ENCODE peak calls at places on chromosome 16, in seven cellular contexts. One of them, this sample, is unnamed.

GRCh38 chr16:48972236-48972635 is 309.4 kb downstream of the CBLN1 start:
- DNase-seq in GM12878: no peak
- DNase-seq in pancreas: no peak
- DNase-seq in iPS DF 6.9: no peak
- DNase-seq in CD8-positive, alpha-beta T cell: no peak
- DNase-seq in neuronal stem cell: no peak
- DNase-seq in thoracic aorta: no peak
- DNase-seq in this sample: no peak

GRCh38 chr16:53506254-53506653 is 3.2 kb upstream of the AKTIP start:
- DNase-seq in GM12878: no peak
- DNase-seq in pancreas: no peak
- DNase-seq in iPS DF 6.9: no peak
- DNase-seq in CD8-positive, alpha-beta T cell: no peak
- DNase-seq in neuronal stem cell: no peak
- DNase-seq in thoracic aorta: no peak
- DNase-seq in this sample: no peak

GRCh38 chr16:85898521-85899442 is at the start of gene IRF8:
- DNase-seq in GM12878: peak; percentile 59
- DNase-seq in pancreas: peak; percentile 70
- DNase-seq in iPS DF 6.9: no peak
- DNase-seq in CD8-positive, alpha-beta T cell: peak; percentile 54
- DNase-seq in neuronal stem cell: peak; percentile 81
- DNase-seq in thoracic aorta: no peak
- DNase-seq in this sample: peak; percentile 91

GRCh38 chr16:526181-527014 is 1.1 kb upstream of the CAPN15 start:
- DNase-seq in GM12878: no peak
- DNase-seq in pancreas: peak; percentile 56
- DNase-seq in iPS DF 6.9: no peak
- DNase-seq in CD8-positive, alpha-beta T cell: no peak
- DNase-seq in neuronal stem cell: no peak
- DNase-seq in thoracic aorta: no peak
- DNase-seq in this sample: peak; percentile 67

GRCh38 chr16:89770367-89770766 is 46.1 kb downstream of the FANCA start:
- DNase-seq in GM12878: no peak
- DNase-seq in pancreas: no peak
- DNase-seq in iPS DF 6.9: no peak
- DNase-seq in CD8-positive, alpha-beta T cell: no peak
- DNase-seq in neuronal stem cell: no peak
- DNase-seq in thoracic aorta: no peak
- DNase-seq in this sample: no peak

GRCh38 chr16:47258874-47259461 is 115.2 kb upstream of the NETO2 start:
- DNase-seq in GM12878: peak; percentile 5
- DNase-seq in pancreas: no peak
- DNase-seq in iPS DF 6.9: peak; percentile 9
- DNase-seq in CD8-positive, alpha-beta T cell: no peak
- DNase-seq in neuronal stem cell: no peak
- DNase-seq in thoracic aorta: no peak
- DNase-seq in this sample: peak; percentile 36

GRCh38 chr16:73196670-73197069 is 148.7 kb upstream of the ZFHX3 start:
- DNase-seq in GM12878: peak; percentile 24
- DNase-seq in pancreas: peak; percentile 52
- DNase-seq in iPS DF 6.9: peak; percentile 43
- DNase-seq in CD8-positive, alpha-beta T cell: no peak
- DNase-seq in neuronal stem cell: peak; percentile 51
- DNase-seq in thoracic aorta: peak; percentile 45
- DNase-seq in this sample: peak; percentile 73

GRCh38 chr16:47366228-47366627 is 94.6 kb downstream of the ITFG1 start:
- DNase-seq in GM12878: no peak
- DNase-seq in pancreas: no peak
- DNase-seq in iPS DF 6.9: no peak
- DNase-seq in CD8-positive, alpha-beta T cell: no peak
- DNase-seq in neuronal stem cell: no peak
- DNase-seq in thoracic aorta: no peak
- DNase-seq in this sample: no peak

GRCh38 chr16:64211306-64211705 is 910.6 kb downstream of the CDH11 start:
- DNase-seq in GM12878: no peak
- DNase-seq in pancreas: no peak
- DNase-seq in iPS DF 6.9: no peak
- DNase-seq in CD8-positive, alpha-beta T cell: no peak
- DNase-seq in neuronal stem cell: no peak
- DNase-seq in thoracic aorta: no peak
- DNase-seq in this sample: no peak

GRCh38 chr16:81445143-81445922 is 725 bp downstream of the CMIP start:
- DNase-seq in GM12878: no peak
- DNase-seq in pancreas: peak; percentile 59
- DNase-seq in iPS DF 6.9: no peak
- DNase-seq in CD8-positive, alpha-beta T cell: no peak
- DNase-seq in neuronal stem cell: no peak
- DNase-seq in thoracic aorta: no peak
- DNase-seq in this sample: peak; percentile 66

GRCh38 chr16:85209526-85210121 is 97.4 kb upstream of the CIBAR2 start:
- DNase-seq in GM12878: no peak
- DNase-seq in pancreas: peak; percentile 63
- DNase-seq in iPS DF 6.9: no peak
- DNase-seq in CD8-positive, alpha-beta T cell: no peak
- DNase-seq in neuronal stem cell: no peak
- DNase-seq in thoracic aorta: no peak
- DNase-seq in this sample: no peak

GRCh38 chr16:78684655-78685400 is 585.4 kb downstream of the WWOX start:
- DNase-seq in GM12878: no peak
- DNase-seq in pancreas: no peak
- DNase-seq in iPS DF 6.9: no peak
- DNase-seq in CD8-positive, alpha-beta T cell: no peak
- DNase-seq in neuronal stem cell: no peak
- DNase-seq in thoracic aorta: no peak
- DNase-seq in this sample: no peak

GRCh38 chr16:9657659-9658058 is 524.6 kb downstream of the GRIN2A start:
- DNase-seq in GM12878: no peak
- DNase-seq in pancreas: no peak
- DNase-seq in iPS DF 6.9: no peak
- DNase-seq in CD8-positive, alpha-beta T cell: no peak
- DNase-seq in neuronal stem cell: no peak
- DNase-seq in thoracic aorta: no peak
- DNase-seq in this sample: no peak

GRCh38 chr16:48497932-48498760 is 111.8 kb downstream of the N4BP1 start:
- DNase-seq in GM12878: no peak
- DNase-seq in pancreas: no peak
- DNase-seq in iPS DF 6.9: no peak
- DNase-seq in CD8-positive, alpha-beta T cell: no peak
- DNase-seq in neuronal stem cell: no peak
- DNase-seq in thoracic aorta: no peak
- DNase-seq in this sample: no peak

GRCh38 chr16:86828202-86828601 is 249.9 kb downstream of the FOXL1 start:
- DNase-seq in GM12878: no peak
- DNase-seq in pancreas: no peak
- DNase-seq in iPS DF 6.9: no peak
- DNase-seq in CD8-positive, alpha-beta T cell: no peak
- DNase-seq in neuronal stem cell: no peak
- DNase-seq in thoracic aorta: no peak
- DNase-seq in this sample: no peak

GRCh38 chr16:62829084-62829483 is 792.8 kb upstream of the CDH8 start:
- DNase-seq in GM12878: no peak
- DNase-seq in pancreas: no peak
- DNase-seq in iPS DF 6.9: no peak
- DNase-seq in CD8-positive, alpha-beta T cell: no peak
- DNase-seq in neuronal stem cell: no peak
- DNase-seq in thoracic aorta: no peak
- DNase-seq in this sample: no peak

GRCh38 chr16:4419402-4419801 is 3.0 kb upstream of the CORO7 start:
- DNase-seq in GM12878: no peak
- DNase-seq in pancreas: no peak
- DNase-seq in iPS DF 6.9: no peak
- DNase-seq in CD8-positive, alpha-beta T cell: no peak
- DNase-seq in neuronal stem cell: no peak
- DNase-seq in thoracic aorta: no peak
- DNase-seq in this sample: no peak

GRCh38 chr16:21598676-21599157 is 660 bp upstream of the METTL9 start:
- DNase-seq in GM12878: no peak
- DNase-seq in pancreas: no peak
- DNase-seq in iPS DF 6.9: no peak
- DNase-seq in CD8-positive, alpha-beta T cell: no peak
- DNase-seq in neuronal stem cell: no peak
- DNase-seq in thoracic aorta: no peak
- DNase-seq in this sample: peak; percentile 18

GRCh38 chr16:86949116-86949515 is 368.1 kb downstream of the C16orf95 start:
- DNase-seq in GM12878: no peak
- DNase-seq in pancreas: no peak
- DNase-seq in iPS DF 6.9: no peak
- DNase-seq in CD8-positive, alpha-beta T cell: no peak
- DNase-seq in neuronal stem cell: no peak
- DNase-seq in thoracic aorta: no peak
- DNase-seq in this sample: no peak

GRCh38 chr16:3580271-3580670 is 3.1 kb upstream of the NLRC3 start:
- DNase-seq in GM12878: no peak
- DNase-seq in pancreas: no peak
- DNase-seq in iPS DF 6.9: no peak
- DNase-seq in CD8-positive, alpha-beta T cell: no peak
- DNase-seq in neuronal stem cell: no peak
- DNase-seq in thoracic aorta: no peak
- DNase-seq in this sample: no peak

GRCh38 chr16:14496786-14497185 is 133.3 kb downstream of the PARN start:
- DNase-seq in GM12878: no peak
- DNase-seq in pancreas: no peak
- DNase-seq in iPS DF 6.9: no peak
- DNase-seq in CD8-positive, alpha-beta T cell: no peak
- DNase-seq in neuronal stem cell: no peak
- DNase-seq in thoracic aorta: no peak
- DNase-seq in this sample: no peak

GRCh38 chr16:77171750-77172635 is 19.0 kb upstream of the MON1B start:
- DNase-seq in GM12878: no peak
- DNase-seq in pancreas: peak; percentile 33
- DNase-seq in iPS DF 6.9: no peak
- DNase-seq in CD8-positive, alpha-beta T cell: no peak
- DNase-seq in neuronal stem cell: peak; percentile 66
- DNase-seq in thoracic aorta: no peak
- DNase-seq in this sample: peak; percentile 73

GRCh38 chr16:5205394-5206040 is 107.9 kb upstream of the EEF2KMT start:
- DNase-seq in GM12878: peak; percentile 24
- DNase-seq in pancreas: no peak
- DNase-seq in iPS DF 6.9: no peak
- DNase-seq in CD8-positive, alpha-beta T cell: no peak
- DNase-seq in neuronal stem cell: no peak
- DNase-seq in thoracic aorta: no peak
- DNase-seq in this sample: no peak

GRCh38 chr16:1532771-1533170 is 695 bp upstream of the TMEM204 start:
- DNase-seq in GM12878: no peak
- DNase-seq in pancreas: no peak
- DNase-seq in iPS DF 6.9: no peak
- DNase-seq in CD8-positive, alpha-beta T cell: no peak
- DNase-seq in neuronal stem cell: no peak
- DNase-seq in thoracic aorta: no peak
- DNase-seq in this sample: no peak
- H3K4me1 ChIP-seq in GM12878: no peaks in the 10 kb centered on the region
- H3K4me1 ChIP-seq in pancreas: no peaks in the 10 kb centered on the region
- H3K4me1 ChIP-seq in iPS DF 6.9: no peaks in the 10 kb centered on the region
- H3K4me1 ChIP-seq in CD8-positive, alpha-beta T cell: peaks cover 50% of the 10 kb centered on the region
- H3K4me1 ChIP-seq in neuronal stem cell: peaks cover 4% of the 10 kb centered on the region
- H3K4me1 ChIP-seq in thoracic aorta: peaks cover 64% of the 10 kb centered on the region
- H3K4me1 ChIP-seq in this sample: no peaks in the 10 kb centered on the region

GRCh38 chr16:34078697-34079096 is 619.3 kb downstream of the TP53TG3F start:
- DNase-seq in GM12878: no peak
- DNase-seq in pancreas: no peak
- DNase-seq in iPS DF 6.9: no peak
- DNase-seq in CD8-positive, alpha-beta T cell: no peak
- DNase-seq in neuronal stem cell: peak; percentile 48
- DNase-seq in thoracic aorta: no peak
- DNase-seq in this sample: no peak
- H3K9me3 ChIP-seq in GM12878: no peaks in the 10 kb centered on the region
- H3K9me3 ChIP-seq in pancreas: no peaks in the 10 kb centered on the region
- H3K9me3 ChIP-seq in iPS DF 6.9: no peaks in the 10 kb centered on the region
- H3K9me3 ChIP-seq in CD8-positive, alpha-beta T cell: no peaks in the 10 kb centered on the region
- H3K9me3 ChIP-seq in neuronal stem cell: no peaks in the 10 kb centered on the region
- H3K9me3 ChIP-seq in thoracic aorta: peaks cover 4% of the 10 kb centered on the region
- H3K9me3 ChIP-seq in this sample: no peaks in the 10 kb centered on the region

GRCh38 chr16:84137287-84137686 is 7.7 kb downstream of the HSDL1 start:
- DNase-seq in GM12878: no peak
- DNase-seq in pancreas: no peak
- DNase-seq in iPS DF 6.9: no peak
- DNase-seq in CD8-positive, alpha-beta T cell: no peak
- DNase-seq in neuronal stem cell: no peak
- DNase-seq in thoracic aorta: no peak
- DNase-seq in this sample: no peak

GRCh38 chr16:84138824-84139627 is 6.0 kb downstream of the HSDL1 start:
- DNase-seq in GM12878: peak; percentile 56
- DNase-seq in pancreas: no peak
- DNase-seq in iPS DF 6.9: no peak
- DNase-seq in CD8-positive, alpha-beta T cell: no peak
- DNase-seq in neuronal stem cell: no peak
- DNase-seq in thoracic aorta: no peak
- DNase-seq in this sample: no peak

GRCh38 chr16:84139628-84140258 is 5.2 kb downstream of the HSDL1 start:
- DNase-seq in GM12878: no peak
- DNase-seq in pancreas: no peak
- DNase-seq in iPS DF 6.9: no peak
- DNase-seq in CD8-positive, alpha-beta T cell: no peak
- DNase-seq in neuronal stem cell: no peak
- DNase-seq in thoracic aorta: no peak
- DNase-seq in this sample: no peak

GRCh38 chr16:84137769-84138357 is 7.1 kb downstream of the HSDL1 start:
- DNase-seq in GM12878: no peak
- DNase-seq in pancreas: no peak
- DNase-seq in iPS DF 6.9: no peak
- DNase-seq in CD8-positive, alpha-beta T cell: no peak
- DNase-seq in neuronal stem cell: no peak
- DNase-seq in thoracic aorta: no peak
- DNase-seq in this sample: no peak

GRCh38 chr16:84138500-84138823 is 6.5 kb downstream of the HSDL1 start:
- DNase-seq in GM12878: no peak
- DNase-seq in pancreas: no peak
- DNase-seq in iPS DF 6.9: no peak
- DNase-seq in CD8-positive, alpha-beta T cell: no peak
- DNase-seq in neuronal stem cell: no peak
- DNase-seq in thoracic aorta: no peak
- DNase-seq in this sample: no peak
- H3K4me1 ChIP-seq in GM12878: peaks cover 11% of the 10 kb centered on the region
- H3K4me1 ChIP-seq in pancreas: no peaks in the 10 kb centered on the region
- H3K4me1 ChIP-seq in iPS DF 6.9: peaks cover 6% of the 10 kb centered on the region
- H3K4me1 ChIP-seq in CD8-positive, alpha-beta T cell: peaks cover 10% of the 10 kb centered on the region
- H3K4me1 ChIP-seq in neuronal stem cell: peaks cover 15% of the 10 kb centered on the region
- H3K4me1 ChIP-seq in thoracic aorta: no peaks in the 10 kb centered on the region
- H3K4me1 ChIP-seq in this sample: no peaks in the 10 kb centered on the region

DNA sequence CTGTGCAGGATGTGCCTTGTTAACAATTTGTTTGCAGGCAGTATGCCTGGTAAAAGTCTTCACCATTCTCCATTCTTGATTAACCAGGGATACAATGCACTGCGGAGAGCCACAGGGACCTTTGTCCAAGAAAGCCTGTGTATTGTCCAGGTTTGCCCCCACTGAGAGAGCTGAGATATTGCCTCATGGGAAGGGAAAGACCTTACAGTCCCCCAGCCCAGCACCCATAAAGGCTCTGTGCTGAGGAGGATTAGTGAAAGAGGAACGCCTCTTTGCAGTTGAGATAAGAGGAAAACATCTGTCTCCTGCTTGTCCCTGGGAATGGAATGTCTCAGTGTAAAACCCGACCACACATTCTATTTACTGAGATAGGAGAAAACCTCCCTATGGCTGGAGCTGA is 2169.6 kb downstream of the TP53TG3F start:
- DNase-seq in GM12878: no peak
- DNase-seq in pancreas: no peak
- DNase-seq in iPS DF 6.9: no peak
- DNase-seq in CD8-positive, alpha-beta T cell: no peak
- DNase-seq in neuronal stem cell: no peak
- DNase-seq in thoracic aorta: no peak
- DNase-seq in this sample: peak; percentile 52
- H3K9me3 ChIP-seq in GM12878: no peaks in the 10 kb centered on the region
- H3K9me3 ChIP-seq in pancreas: no peaks in the 10 kb centered on the region
- H3K9me3 ChIP-seq in iPS DF 6.9: no peaks in the 10 kb centered on the region
- H3K9me3 ChIP-seq in CD8-positive, alpha-beta T cell: no peaks in the 10 kb centered on the region
- H3K9me3 ChIP-seq in neuronal stem cell: no peaks in the 10 kb centered on the region
- H3K9me3 ChIP-seq in thoracic aorta: no peaks in the 10 kb centered on the region
- H3K9me3 ChIP-seq in this sample: no peaks in the 10 kb centered on the region

This sample was measured in Caco-2.